ENCODE peak calls at places on chromosomes 3 and 15, in five cellular contexts. E, L, B, G and S are unnamed samples.

GRCh38 chr3:115254492-115255196 is 107.6 kb upstream of the ZBTB20 start:
- DNase-seq in G (peak), L (no peak), E (no peak), B (no peak), S (no peak)

GRCh38 chr3:133209871-133210550 is 171.8 kb downstream of the TMEM108 start:
- DNase-seq in L (no peak), E (no peak), B (no peak), G (no peak), S (no peak)

GRCh38 chr3:186472466-186473008 is 71.6 kb downstream of the CRYGS start:
- DNase-seq in B (no peak), L (no peak), E (no peak), G (no peak), S (no peak)

GRCh38 chr15:72751751-72752455 is 31.7 kb downstream of the ADPGK start:
- DNase-seq in L (no peak), G (no peak), E (peak), B (no peak), S (peak)

GRCh38 chr3:120926146-120926545 is 18.1 kb downstream of the STXBP5L start:
- DNase-seq in E (no peak), G (no peak), L (no peak), B (no peak), S (no peak)

GRCh38 chr15:60397772-60398445 is at the start of gene ANXA2:
- DNase-seq in B (peak), G (peak), E (peak), L (peak), S (peak)

GRCh38 chr3:79597719-79598118 is 170.1 kb downstream of the ROBO1 start:
- DNase-seq in L (no peak), B (no peak), E (no peak), G (no peak), S (no peak)

GRCh38 chr15:60419752-60420151 is 22.0 kb upstream of the ANXA2 start:
- DNase-seq in L (no peak), G (no peak), B (no peak), E (no peak), S (no peak)

GRCh38 chr15:57895291-57895690 is 170.2 kb downstream of the ALDH1A2 start:
- DNase-seq in L (no peak), G (no peak), B (no peak), E (no peak), S (no peak)

GRCh38 chr15:36977620-36978610 is 122.4 kb downstream of the MEIS2 start:
- DNase-seq in L (no peak), E (no peak), B (no peak), G (no peak), S (no peak)

GRCh38 chr15:77064539-77065308 is 6.2 kb downstream of the TSPAN3 start:
- DNase-seq in E (no peak), G (no peak), L (no peak), B (no peak), S (no peak)

GRCh38 chr15:69087581-69087980 is 72.9 kb upstream of the GLCE start:
- DNase-seq in E (no peak), B (no peak), L (no peak), G (no peak), S (no peak)

GRCh38 chr3:141561426-141562034 is 74.7 kb downstream of the RASA2 start:
- DNase-seq in L (no peak), G (no peak), B (no peak), E (no peak), S (no peak)

GRCh38 chr3:113908133-113908532 is 39.7 kb upstream of the ZDHHC23 start:
- DNase-seq in G (no peak), L (no peak), E (no peak), B (no peak), S (no peak)

GRCh38 chr3:20064387-20064786 is 24.1 kb downstream of the KAT2B start:
- DNase-seq in B (no peak), G (no peak), L (no peak), E (no peak), S (no peak)